ENCODE peak calls at places on chromosome 22, in ten cellular contexts. One of them, this sample, is unnamed.
A peak's percentile ranks its signal among the peaks of the same experiment; 100 is the strongest.

GRCh38 chr22:40665312-40665711 is 14.0 kb upstream of the MCHR1 start:
- DNase-seq in SK-N-SH: no peak
- DNase-seq in neural progenitor cell: no peak
- DNase-seq in cardiac muscle cell: peak; percentile 50
- DNase-seq in OCI-LY7: no peak
- DNase-seq in ascending aorta: peak; percentile 86
- DNase-seq in heart left ventricle: peak; percentile 78
- DNase-seq in HCT116: no peak
- DNase-seq in Caco-2: no peak
- DNase-seq in Peyer's patch: no peak
- DNase-seq in this sample: no peak

GRCh38 chr22:42613869-42614268 is 814 bp downstream of the POLDIP3 start:
- DNase-seq in Caco-2: no peak
- DNase-seq in HCT116: no peak
- DNase-seq in ascending aorta: no peak
- DNase-seq in OCI-LY7: no peak
- DNase-seq in neural progenitor cell: no peak
- DNase-seq in SK-N-SH: no peak
- DNase-seq in cardiac muscle cell: peak; percentile 28
- DNase-seq in Peyer's patch: no peak
- DNase-seq in heart left ventricle: no peak
- DNase-seq in this sample: no peak

GRCh38 chr22:42584364-42584940 is 30.2 kb downstream of the POLDIP3 start:
- DNase-seq in heart left ventricle: no peak
- DNase-seq in cardiac muscle cell: no peak
- DNase-seq in Peyer's patch: no peak
- DNase-seq in SK-N-SH: no peak
- DNase-seq in ascending aorta: no peak
- DNase-seq in Caco-2: no peak
- DNase-seq in OCI-LY7: no peak
- DNase-seq in neural progenitor cell: no peak
- DNase-seq in HCT116: no peak
- DNase-seq in this sample: no peak

GRCh38 chr22:47090591-47091240 is 328.3 kb downstream of the TBC1D22A start:
- DNase-seq in heart left ventricle: no peak
- DNase-seq in neural progenitor cell: peak; percentile 47
- DNase-seq in Caco-2: no peak
- DNase-seq in OCI-LY7: no peak
- DNase-seq in HCT116: no peak
- DNase-seq in Peyer's patch: no peak
- DNase-seq in SK-N-SH: no peak
- DNase-seq in ascending aorta: no peak
- DNase-seq in cardiac muscle cell: peak; percentile 70
- DNase-seq in this sample: no peak

GRCh38 chr22:33328789-33329296 is 270.7 kb upstream of the SYN3 start:
- DNase-seq in Peyer's patch: no peak
- DNase-seq in ascending aorta: no peak
- DNase-seq in heart left ventricle: no peak
- DNase-seq in Caco-2: peak; percentile 47
- DNase-seq in HCT116: no peak
- DNase-seq in OCI-LY7: no peak
- DNase-seq in cardiac muscle cell: peak; percentile 59
- DNase-seq in SK-N-SH: no peak
- DNase-seq in neural progenitor cell: no peak
- DNase-seq in this sample: no peak

GRCh38 chr22:48899523-48900326 is 927.9 kb downstream of the BRD1 start:
- DNase-seq in Peyer's patch: no peak
- DNase-seq in cardiac muscle cell: no peak
- DNase-seq in OCI-LY7: no peak
- DNase-seq in Caco-2: peak; percentile 10
- DNase-seq in SK-N-SH: no peak
- DNase-seq in HCT116: no peak
- DNase-seq in ascending aorta: peak; percentile 52
- DNase-seq in heart left ventricle: no peak
- DNase-seq in neural progenitor cell: no peak
- DNase-seq in this sample: no peak

GRCh38 chr22:46056169-46057041 is 79.4 kb upstream of the WNT7B start:
- DNase-seq in SK-N-SH: peak; percentile 68
- DNase-seq in heart left ventricle: peak; percentile 41
- DNase-seq in cardiac muscle cell: no peak
- DNase-seq in neural progenitor cell: no peak
- DNase-seq in HCT116: no peak
- DNase-seq in ascending aorta: peak; percentile 70
- DNase-seq in Peyer's patch: no peak
- DNase-seq in OCI-LY7: peak; percentile 35
- DNase-seq in Caco-2: peak; percentile 9
- DNase-seq in this sample: no peak

GRCh38 chr22:34105461-34106062 is 185.3 kb upstream of the LARGE1 start:
- DNase-seq in Peyer's patch: peak; percentile 18
- DNase-seq in neural progenitor cell: peak; percentile 79
- DNase-seq in Caco-2: no peak
- DNase-seq in ascending aorta: peak; percentile 65
- DNase-seq in heart left ventricle: peak; percentile 31
- DNase-seq in SK-N-SH: peak; percentile 40
- DNase-seq in OCI-LY7: peak; percentile 18
- DNase-seq in HCT116: no peak
- DNase-seq in cardiac muscle cell: no peak
- DNase-seq in this sample: peak; percentile 6

GRCh38 chr22:28497188-28497587 is 182.5 kb downstream of the TTC28 start:
- DNase-seq in ascending aorta: no peak
- DNase-seq in Caco-2: no peak
- DNase-seq in SK-N-SH: no peak
- DNase-seq in cardiac muscle cell: no peak
- DNase-seq in HCT116: no peak
- DNase-seq in heart left ventricle: no peak
- DNase-seq in OCI-LY7: no peak
- DNase-seq in neural progenitor cell: no peak
- DNase-seq in Peyer's patch: no peak
- DNase-seq in this sample: no peak

GRCh38 chr22:48369789-48370507 is 1457.7 kb downstream of the BRD1 start:
- DNase-seq in cardiac muscle cell: no peak
- DNase-seq in OCI-LY7: no peak
- DNase-seq in Caco-2: peak; percentile 65
- DNase-seq in neural progenitor cell: peak; percentile 41
- DNase-seq in Peyer's patch: no peak
- DNase-seq in ascending aorta: peak; percentile 53
- DNase-seq in HCT116: no peak
- DNase-seq in heart left ventricle: no peak
- DNase-seq in SK-N-SH: no peak
- DNase-seq in this sample: no peak

GRCh38 chr22:17563936-17564391 is 666 bp downstream of the SLC25A18 start:
- DNase-seq in heart left ventricle: no peak
- DNase-seq in HCT116: no peak
- DNase-seq in ascending aorta: no peak
- DNase-seq in Peyer's patch: no peak
- DNase-seq in Caco-2: no peak
- DNase-seq in OCI-LY7: no peak
- DNase-seq in cardiac muscle cell: peak; percentile 75
- DNase-seq in neural progenitor cell: no peak
- DNase-seq in SK-N-SH: no peak
- DNase-seq in this sample: no peak

GRCh38 chr22:33044059-33044458 is 14.1 kb downstream of the SYN3 start:
- DNase-seq in HCT116: no peak
- DNase-seq in Caco-2: no peak
- DNase-seq in cardiac muscle cell: no peak
- DNase-seq in ascending aorta: no peak
- DNase-seq in SK-N-SH: no peak
- DNase-seq in heart left ventricle: no peak
- DNase-seq in neural progenitor cell: no peak
- DNase-seq in OCI-LY7: no peak
- DNase-seq in Peyer's patch: no peak
- DNase-seq in this sample: no peak

GRCh38 chr22:43479962-43480361 is 68.1 kb downstream of the MPPED1 start:
- DNase-seq in HCT116: no peak
- DNase-seq in heart left ventricle: no peak
- DNase-seq in Peyer's patch: peak; percentile 31
- DNase-seq in ascending aorta: no peak
- DNase-seq in OCI-LY7: no peak
- DNase-seq in cardiac muscle cell: no peak
- DNase-seq in neural progenitor cell: no peak
- DNase-seq in SK-N-SH: no peak
- DNase-seq in Caco-2: no peak
- DNase-seq in this sample: no peak

GRCh38 chr22:46462726-46463371 is 74.6 kb downstream of the CELSR1 start:
- DNase-seq in Caco-2: no peak
- DNase-seq in cardiac muscle cell: peak; percentile 31
- DNase-seq in SK-N-SH: no peak
- DNase-seq in heart left ventricle: no peak
- DNase-seq in neural progenitor cell: no peak
- DNase-seq in Peyer's patch: no peak
- DNase-seq in ascending aorta: no peak
- DNase-seq in OCI-LY7: no peak
- DNase-seq in HCT116: peak; percentile 90
- DNase-seq in this sample: no peak

GRCh38 chr22:19730662-19731360 is 7.5 kb downstream of the GP1BB start:
- DNase-seq in ascending aorta: peak; percentile 85
- DNase-seq in cardiac muscle cell: peak; percentile 84
- DNase-seq in HCT116: peak; percentile 50
- DNase-seq in heart left ventricle: peak; percentile 84
- DNase-seq in OCI-LY7: peak; percentile 83
- DNase-seq in Peyer's patch: peak; percentile 74
- DNase-seq in Caco-2: peak; percentile 83
- DNase-seq in neural progenitor cell: peak; percentile 91
- DNase-seq in SK-N-SH: peak; percentile 96
- DNase-seq in this sample: peak; percentile 68
- H3K4me3 ChIP-seq in ascending aorta: peak overlapping the region; percentile 28
- H3K4me3 ChIP-seq in cardiac muscle cell: peak overlapping the region; percentile 25
- H3K4me3 ChIP-seq in HCT116: peak overlapping the region; percentile 20
- H3K4me3 ChIP-seq in heart left ventricle: peak overlapping the region; percentile 35
- H3K4me3 ChIP-seq in OCI-LY7: peak overlapping the region; percentile 63
- H3K4me3 ChIP-seq in Peyer's patch: peak overlapping the region; percentile 48
- H3K4me3 ChIP-seq in Caco-2: peak overlapping the region; percentile 52
- H3K4me3 ChIP-seq in neural progenitor cell: peak overlapping the region; percentile 46
- H3K4me3 ChIP-seq in SK-N-SH: peak overlapping the region; percentile 47
- H3K4me3 ChIP-seq in this sample: peak overlapping the region; percentile 52

DNA sequence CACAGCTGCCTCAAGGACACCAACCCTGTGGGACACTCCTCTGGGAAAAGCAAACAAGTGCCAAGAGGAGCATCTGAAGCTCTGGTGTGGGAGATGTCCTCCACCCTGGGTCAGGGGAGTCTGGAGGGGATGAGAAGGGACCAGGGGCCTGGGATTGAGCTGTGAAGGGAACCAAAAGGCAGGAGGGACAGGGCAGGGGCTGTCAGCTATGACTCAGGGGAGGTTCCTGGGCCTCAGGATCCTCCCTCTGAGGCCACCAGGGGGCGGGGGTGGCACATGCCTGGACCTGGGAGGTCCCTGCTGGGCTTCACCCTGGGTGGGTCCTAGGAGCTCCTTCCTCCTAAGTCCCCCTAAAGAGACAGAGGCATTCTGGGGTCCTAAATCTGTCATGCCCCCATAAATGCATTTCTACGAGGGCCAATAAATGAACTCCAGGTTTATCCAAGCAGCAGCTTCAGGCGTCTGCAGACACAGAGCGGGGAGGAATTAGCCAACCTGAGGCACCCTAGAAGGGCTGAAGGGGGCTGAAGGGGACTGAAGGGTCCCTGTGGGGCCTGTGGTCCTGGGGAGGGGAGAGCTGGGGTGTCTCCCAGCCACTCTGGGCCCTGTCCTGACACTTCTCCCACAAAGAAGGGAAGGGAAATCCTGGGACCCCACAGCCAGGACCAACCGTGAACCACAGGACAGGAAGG is 31.9 kb upstream of the IGLL5 start:
- DNase-seq in cardiac muscle cell: peak; percentile 13
- DNase-seq in ascending aorta: no peak
- DNase-seq in OCI-LY7: peak; percentile 82
- DNase-seq in Caco-2: no peak
- DNase-seq in SK-N-SH: peak; percentile 68
- DNase-seq in HCT116: no peak
- DNase-seq in heart left ventricle: no peak
- DNase-seq in Peyer's patch: peak; percentile 48
- DNase-seq in neural progenitor cell: peak; percentile 54
- DNase-seq in this sample: no peak
- TF ChIP-seq CTCF in cardiac muscle cell: peak; percentile 40
- TF ChIP-seq CTCF in ascending aorta: no peak
- TF ChIP-seq CTCF in OCI-LY7: peak; percentile 91
- TF ChIP-seq CTCF in Caco-2: peak; percentile 60
- TF ChIP-seq CTCF in SK-N-SH: peak; percentile 55
- TF ChIP-seq CTCF in HCT116: peak; percentile 63
- TF ChIP-seq CTCF in heart left ventricle: peak; percentile 22
- TF ChIP-seq CTCF in Peyer's patch: peak; percentile 34
- TF ChIP-seq CTCF in neural progenitor cell: peak; percentile 56
- TF ChIP-seq CTCF in this sample: peak; percentile 58

GRCh38 chr22:38685761-38686160 is 4.0 kb downstream of the TOMM22 start:
- DNase-seq in heart left ventricle: no peak
- DNase-seq in HCT116: no peak
- DNase-seq in OCI-LY7: no peak
- DNase-seq in Caco-2: no peak
- DNase-seq in cardiac muscle cell: no peak
- DNase-seq in ascending aorta: no peak
- DNase-seq in SK-N-SH: no peak
- DNase-seq in neural progenitor cell: no peak
- DNase-seq in Peyer's patch: no peak
- DNase-seq in this sample: no peak
- H3K36me3 ChIP-seq in heart left ventricle: peaks cover 75% of the 10 kb centered on the region
- H3K36me3 ChIP-seq in HCT116: peaks cover 64% of the 10 kb centered on the region
- H3K36me3 ChIP-seq in OCI-LY7: peaks cover 79% of the 10 kb centered on the region
- H3K36me3 ChIP-seq in Caco-2: peaks cover 11% of the 10 kb centered on the region
- H3K36me3 ChIP-seq in cardiac muscle cell: peaks cover 24% of the 10 kb centered on the region
- H3K36me3 ChIP-seq in ascending aorta: peaks cover 72% of the 10 kb centered on the region
- H3K36me3 ChIP-seq in SK-N-SH: peaks cover 26% of the 10 kb centered on the region
- H3K36me3 ChIP-seq in neural progenitor cell: peaks cover 4% of the 10 kb centered on the region
- H3K36me3 ChIP-seq in Peyer's patch: no peaks in the 10 kb centered on the region
- H3K36me3 ChIP-seq in this sample: peaks cover 27% of the 10 kb centered on the region

DNA sequence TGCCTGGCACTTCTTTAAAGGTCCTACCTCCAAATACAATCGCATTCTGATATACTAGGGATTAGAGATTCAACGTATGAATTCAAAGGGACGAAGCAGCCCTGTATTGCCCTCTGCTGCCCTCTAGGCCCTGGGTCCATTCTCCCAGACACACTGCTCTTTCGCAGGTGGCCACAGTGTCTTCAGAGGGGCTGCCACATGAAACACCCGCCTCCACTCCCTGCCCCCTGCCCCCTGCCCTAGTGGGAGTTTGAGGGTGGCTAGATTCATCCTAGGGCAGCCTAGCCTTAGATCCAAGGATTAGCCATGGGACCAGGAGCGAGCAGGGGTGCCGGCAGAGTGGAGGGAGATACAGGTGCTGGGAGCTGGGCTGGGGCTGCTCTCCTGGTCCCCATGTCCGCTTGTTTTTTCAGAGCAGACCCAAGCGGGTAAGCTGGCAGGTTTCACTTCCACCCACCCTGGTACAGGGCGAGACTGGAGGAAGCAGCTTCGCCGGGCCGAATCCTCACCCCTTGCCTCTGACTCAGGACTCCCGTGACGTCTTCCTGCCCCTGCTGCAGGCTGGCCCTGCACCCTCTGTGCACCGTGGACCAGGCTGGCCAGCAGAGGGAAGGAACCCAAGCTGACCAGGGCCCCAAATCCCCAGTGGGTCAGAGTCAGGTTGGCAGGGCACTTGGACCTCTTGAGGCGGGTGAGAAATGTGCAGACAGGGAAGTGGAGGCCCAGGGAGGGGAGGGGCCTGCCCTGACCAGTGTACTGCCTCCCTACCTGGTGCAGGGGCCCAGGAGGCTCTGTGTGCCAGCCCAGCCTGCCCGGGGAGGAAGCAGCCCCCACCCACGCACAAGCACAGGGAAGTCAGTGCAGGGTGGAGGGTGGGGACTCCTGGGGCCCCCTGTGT is 28.4 kb upstream of the HMOX1 start:
- DNase-seq in cardiac muscle cell: no peak
- DNase-seq in HCT116: no peak
- DNase-seq in Peyer's patch: peak; percentile 86
- DNase-seq in heart left ventricle: peak; percentile 77
- DNase-seq in Caco-2: no peak
- DNase-seq in ascending aorta: peak; percentile 92
- DNase-seq in neural progenitor cell: peak; percentile 74
- DNase-seq in OCI-LY7: peak; percentile 91
- DNase-seq in SK-N-SH: no peak
- DNase-seq in this sample: peak; percentile 74
- H3K4me3 ChIP-seq in cardiac muscle cell: no peak overlapping the region
- H3K4me3 ChIP-seq in HCT116: no peak overlapping the region
- H3K4me3 ChIP-seq in Peyer's patch: no peak overlapping the region
- H3K4me3 ChIP-seq in heart left ventricle: no peak overlapping the region
- H3K4me3 ChIP-seq in Caco-2: no peak overlapping the region
- H3K4me3 ChIP-seq in ascending aorta: peak overlapping the region; percentile 20
- H3K4me3 ChIP-seq in neural progenitor cell: no peak overlapping the region
- H3K4me3 ChIP-seq in OCI-LY7: peak overlapping the region; percentile 56
- H3K4me3 ChIP-seq in SK-N-SH: no peak overlapping the region
- H3K4me3 ChIP-seq in this sample: no peak overlapping the region